ENCODE peak calls at places on chromosome 16, in five cellular contexts. R is mucosa of gallbladder, X is HCEC 1CT, L is SK-N-SH, Z is iris pigment epithelial cell. S is an unnamed sample.

GRCh38 chr16:55563797-55564196 is 2.7 kb upstream of the CAPNS2 start:
- DNase-seq in R (no peak), X (peak), L (no peak), Z (no peak), S (no peak)

GRCh38 chr16:66474750-66475199 is 47.7 kb downstream of the BEAN1 start:
- DNase-seq in R (no peak), X (no peak), L (no peak), Z (no peak), S (peak)

GRCh38 chr16:4414187-4414909 is 2.0 kb downstream of the CORO7 start:
- DNase-seq in R (no peak), X (no peak), L (no peak), Z (no peak), S (peak)

GRCh38 chr16:26963109-26963508 is 103.6 kb upstream of the C16orf82 start:
- DNase-seq in R (no peak), X (peak), L (peak), Z (peak), S (no peak)

GRCh38 chr16:11618107-11618717 is 31.5 kb upstream of the LITAF start:
- DNase-seq in R (no peak), X (no peak), L (no peak), Z (no peak), S (no peak)

GRCh38 chr16:49608095-49608494 is 234.5 kb downstream of the C16orf78 start:
- DNase-seq in R (no peak), X (no peak), L (no peak), Z (no peak), S (no peak)

GRCh38 chr16:10938321-10938720 is 3.9 kb downstream of the DEXI start:
- DNase-seq in R (no peak), X (no peak), L (no peak), Z (no peak), S (no peak)

GRCh38 chr16:85477801-85478363 is 135.2 kb upstream of the GSE1 start:
- DNase-seq in R (no peak), X (no peak), L (no peak), Z (no peak), S (no peak)

GRCh38 chr16:9113707-9114106 is 22.3 kb downstream of the HAPSTR1 start:
- DNase-seq in R (no peak), X (no peak), L (no peak), Z (no peak), S (no peak)

GRCh38 chr16:57167951-57168350 is 17.9 kb downstream of the PSME3IP1 start:
- DNase-seq in R (peak), X (peak), L (peak), Z (peak), S (no peak)

GRCh38 chr16:76955629-76956028 is 235.4 kb upstream of the MON1B start:
- DNase-seq in R (no peak), X (no peak), L (no peak), Z (peak), S (no peak)

GRCh38 chr16:7246578-7246977 is 86.1 kb upstream of the RBFOX1 start:
- DNase-seq in R (no peak), X (no peak), L (no peak), Z (no peak), S (peak)

GRCh38 chr16:12535535-12536411 is 267.9 kb downstream of the CPPED1 start:
- DNase-seq in R (no peak), X (no peak), L (no peak), Z (peak), S (peak)

GRCh38 chr16:23134274-23134673 is 15.0 kb downstream of the USP31 start:
- DNase-seq in R (no peak), X (no peak), L (peak), Z (peak), S (no peak)

GRCh38 chr16:79811541-79811940 is 211.0 kb upstream of the MAF start:
- DNase-seq in R (no peak), X (no peak), L (no peak), Z (peak), S (no peak)